ENCODE peak calls at places on chromosome 17, in five cellular contexts. C, B, X, U and K are unnamed samples.

GRCh38 chr17:17356149-17356930 is 53.2 kb downstream of the NT5M start:
- DNase-seq in C (no peak), B (peak), X (peak), U (no peak), K (peak)

GRCh38 chr17:73646409-73647305 is 2.4 kb upstream of the SDK2 start:
- DNase-seq in C (no peak), B (peak), X (no peak), U (no peak), K (peak)

GRCh38 chr17:61284174-61284573 is 115.5 kb upstream of the TBX2 start:
- DNase-seq in C (no peak), B (no peak), X (peak), U (no peak), K (peak)

GRCh38 chr17:66625321-66625767 is 209.6 kb upstream of the CACNG5 start:
- DNase-seq in C (no peak), B (peak), X (no peak), U (no peak), K (peak)

GRCh38 chr17:34252890-34253525 is 2.1 kb upstream of the CCL2 start:
- DNase-seq in C (no peak), B (no peak), X (peak), U (no peak), K (no peak)

GRCh38 chr17:81712468-81713003 is 452 bp downstream of the SLC25A10 start:
- DNase-seq in C (no peak), B (peak), X (no peak), U (no peak), K (peak)

GRCh38 chr17:63173903-63174302 is 207.9 kb downstream of the TANC2 start:
- DNase-seq in C (no peak), B (no peak), X (no peak), U (no peak), K (no peak)

GRCh38 chr17:8015957-8016631 is 13.7 kb downstream of the GUCY2D start:
- DNase-seq in C (peak), B (no peak), X (no peak), U (no peak), K (no peak)

GRCh38 chr17:68087851-68088250 is 52.3 kb downstream of the KPNA2 start:
- DNase-seq in C (no peak), B (no peak), X (no peak), U (no peak), K (no peak)

GRCh38 chr17:16923097-16923903 is 48.6 kb downstream of the TNFRSF13B start:
- DNase-seq in C (peak), B (no peak), X (no peak), U (no peak), K (no peak)

GRCh38 chr17:42181851-42182207 is 887 bp upstream of the KCNH4 start:
- DNase-seq in C (no peak), B (no peak), X (no peak), U (no peak), K (no peak)

GRCh38 chr17:45131616-45132301 is 556 bp downstream of the PLCD3 start:
- DNase-seq in C (peak), B (no peak), X (no peak), U (no peak), K (no peak)

GRCh38 chr17:80765241-80766022 is 220.8 kb downstream of the RPTOR start:
- DNase-seq in C (no peak), B (no peak), X (no peak), U (no peak), K (no peak)

GRCh38 chr17:17669081-17669850 is 12.0 kb upstream of the RAI1 start:
- DNase-seq in C (no peak), B (no peak), X (no peak), U (no peak), K (no peak)

GRCh38 chr17:42819939-42820535 is 4.0 kb downstream of the BECN1 start:
- DNase-seq in C (no peak), B (peak), X (peak), U (no peak), K (peak)

GRCh38 chr17:29108806-29109476 is 66.0 kb downstream of the PIPOX start:
- DNase-seq in C (no peak), B (no peak), X (no peak), U (no peak), K (no peak)

GRCh38 chr17:38914741-38915638 is 10.4 kb upstream of the LASP1NB start:
- DNase-seq in C (peak), B (no peak), X (no peak), U (no peak), K (no peak)

GRCh38 chr17:74431568-74432483 is at the start of gene GPRC5C:
- DNase-seq in C (peak), B (peak), X (no peak), U (peak), K (no peak)

GRCh38 chr17:80421381-80422090 is 6.6 kb downstream of the ENDOV start:
- DNase-seq in C (peak), B (no peak), X (no peak), U (no peak), K (no peak)

GRCh38 chr17:65638221-65638940 is 76.9 kb upstream of the AXIN2 start:
- DNase-seq in C (no peak), B (no peak), X (no peak), U (no peak), K (peak)

GRCh38 chr17:36592316-36592710 is 634 bp downstream of the DHRS11 start:
- DNase-seq in C (peak), B (peak), X (no peak), U (no peak), K (peak)

GRCh38 chr17:82679586-82680465 is 18.7 kb downstream of the RAB40B start:
- DNase-seq in C (peak), B (no peak), X (no peak), U (no peak), K (no peak)

GRCh38 chr17:81556175-81556691 is 4.1 kb upstream of the FAAP100 start:
- DNase-seq in C (peak), B (no peak), X (peak), U (no peak), K (peak)

GRCh38 chr17:11981862-11982261 is 15.4 kb downstream of the ZNF18 start:
- DNase-seq in C (no peak), B (no peak), X (no peak), U (no peak), K (peak)

GRCh38 chr17:11986179-11986938 is 10.9 kb downstream of the ZNF18 start:
- DNase-seq in C (no peak), B (no peak), X (no peak), U (no peak), K (peak)

GRCh38 chr17:11979795-11980194 is 17.5 kb downstream of the ZNF18 start:
- DNase-seq in C (no peak), B (no peak), X (no peak), U (no peak), K (no peak)

GRCh38 chr17:11980813-11981212 is 16.5 kb downstream of the ZNF18 start:
- DNase-seq in C (no peak), B (no peak), X (peak), U (no peak), K (peak)
- TF ChIP-seq CTCF in C (no peak), B (peak), X (peak), U (no peak), K (peak)

DNA sequence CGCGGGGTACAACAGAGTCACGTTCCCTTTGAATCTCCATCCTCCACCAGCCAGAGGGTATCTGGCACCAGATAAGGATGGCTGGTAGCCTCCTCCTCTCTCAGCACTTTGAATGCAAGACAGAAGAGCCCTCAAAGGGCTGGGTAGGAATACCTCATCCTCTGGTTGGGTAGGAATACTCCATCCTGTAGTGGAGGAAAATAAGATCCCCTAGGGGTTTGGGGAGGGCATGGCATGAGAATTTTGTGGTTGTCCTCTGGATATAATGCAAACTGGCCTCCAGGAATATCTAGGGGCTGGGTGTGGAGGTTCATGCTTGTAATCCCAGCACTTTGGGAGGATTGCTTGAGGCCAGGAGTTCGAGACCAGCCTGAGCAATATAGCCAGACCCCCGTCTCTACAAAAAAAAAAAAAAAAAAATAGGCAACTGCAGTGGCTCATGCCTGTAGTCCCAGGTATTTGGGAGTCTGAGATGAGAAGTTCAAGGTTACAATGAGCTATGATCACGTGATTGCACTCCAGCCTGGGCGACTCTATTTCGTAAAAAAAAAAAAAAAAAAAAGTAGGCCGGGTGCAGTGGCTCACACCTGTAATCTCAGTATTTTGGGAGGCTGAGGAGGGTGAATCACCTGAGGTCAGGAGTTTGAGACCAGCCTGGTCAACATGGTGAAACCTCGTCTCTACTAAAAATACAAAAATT is 2.7 kb downstream of the IGFBP4 start:
- DNase-seq in C (no peak), B (peak), X (no peak), U (no peak), K (peak)
- H3K4me3 ChIP-seq in C (peak), B (peak), X (peak), U (no peak), K (peak)

DNA sequence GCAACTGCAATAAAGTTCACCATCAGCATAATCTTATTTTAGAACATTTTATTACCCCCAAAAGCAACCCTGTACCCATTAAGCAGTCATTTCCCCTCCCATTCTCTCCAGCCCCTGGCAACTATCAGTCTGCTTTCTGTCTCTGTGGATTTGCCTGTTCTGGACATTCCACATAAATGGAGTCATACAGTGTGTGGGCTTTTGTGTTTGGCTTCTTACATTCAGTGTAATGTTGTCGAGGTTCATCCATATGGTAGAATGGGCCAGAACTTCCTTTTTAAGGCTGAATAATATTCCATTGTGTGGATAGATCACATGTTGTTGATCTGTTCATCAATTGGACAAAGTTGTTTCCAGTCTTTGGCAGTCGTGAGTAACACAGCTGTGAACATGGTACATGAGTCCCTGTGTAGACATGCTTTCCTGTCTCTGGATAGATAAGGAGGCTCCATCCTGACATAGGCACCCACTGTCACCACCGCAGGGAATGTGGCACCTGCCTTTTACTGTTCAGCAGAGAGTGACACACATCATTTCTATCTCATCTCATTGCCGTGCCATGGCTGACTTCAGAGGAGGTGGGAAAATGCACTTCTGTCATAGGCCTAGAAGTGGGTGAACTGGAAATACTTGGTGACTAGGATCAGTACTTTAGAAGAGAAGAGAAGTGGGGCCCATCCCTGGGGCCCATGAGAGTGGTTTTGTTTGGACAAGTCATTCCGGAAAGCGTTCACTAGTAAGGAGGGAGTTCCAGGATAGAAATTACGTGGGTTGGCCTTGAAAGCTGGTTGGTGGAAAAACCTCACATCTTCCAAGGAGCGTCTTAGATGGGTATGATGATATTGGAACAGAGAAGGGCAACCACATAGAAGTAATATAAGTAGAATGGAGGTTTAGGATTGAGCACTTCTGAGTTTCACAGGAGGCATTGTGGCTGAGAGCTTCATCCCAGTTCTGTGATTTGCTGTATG is 25.8 kb downstream of the EPN2 start:
- DNase-seq in C (no peak), B (no peak), X (peak), U (no peak), K (peak)
- TF ChIP-seq CTCF in C (no peak), B (no peak), X (no peak), U (no peak), K (no peak)

DNA sequence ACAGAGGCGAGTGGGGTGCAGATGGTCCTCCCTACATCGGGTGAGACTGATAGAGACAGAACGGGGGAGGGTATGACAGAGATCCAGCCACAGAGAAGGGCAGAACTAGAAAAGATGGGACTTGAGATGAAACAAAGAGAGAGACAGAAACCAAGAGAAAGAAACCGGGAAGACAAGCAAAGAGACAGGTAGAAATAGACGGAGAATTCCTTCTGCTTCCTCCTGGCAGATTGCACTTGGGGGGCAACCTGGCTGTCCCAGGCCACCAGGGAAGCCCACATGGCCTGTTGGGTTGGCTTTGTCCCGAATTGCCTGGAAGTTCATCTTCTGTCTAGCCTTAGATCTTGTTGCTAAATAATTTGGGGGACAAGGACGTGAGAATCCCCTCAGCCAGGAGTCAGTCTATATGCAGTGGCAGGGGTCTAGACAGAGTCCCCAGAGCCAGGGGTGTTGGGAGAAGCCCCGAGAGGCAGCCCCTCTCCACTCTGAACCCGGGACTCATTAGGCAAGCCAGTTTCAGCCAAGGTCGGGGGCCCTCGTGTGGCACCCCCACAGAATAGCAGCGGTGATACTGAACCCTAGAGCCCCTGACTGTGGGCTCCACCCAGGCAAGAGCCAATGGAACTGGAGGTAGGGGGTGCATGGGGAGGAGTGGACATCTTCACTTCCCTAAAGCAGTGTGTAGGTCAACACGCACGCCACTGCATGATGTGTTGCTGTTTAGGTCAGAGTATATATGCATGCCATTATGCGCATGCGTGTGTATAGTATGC is 626 bp upstream of the TSPOAP1 start:
- DNase-seq in C (peak), B (no peak), X (no peak), U (peak), K (no peak)
- H3K4me3 ChIP-seq in C (no peak), B (no peak), X (no peak), U (no peak), K (no peak)

GRCh38 chr17:32341857-32342602 is at the start of gene C17orf75:
- DNase-seq in C (peak), B (peak), X (peak), U (peak), K (peak)
- TF ChIP-seq CTCF in C (no peak), B (no peak), X (no peak), U (no peak), K (no peak)

GRCh38 chr17:77375526-77375916 is 234.8 kb downstream of the SEC14L1 start:
- DNase-seq in C (no peak), B (no peak), X (no peak), U (no peak), K (no peak)
- H3K4me3 ChIP-seq in C (peak), B (no peak), X (peak), U (no peak), K (peak)